ENCODE peak calls at places on chromosomes 2 and 18, in five cellular contexts. D is NCI-H2081 treated with DMSO at 0.1 percent for 48 hours, J is AG08396, S is GM12892, V is GM23338. F is an unnamed sample.

GRCh38 chr18:54338230-54338629 is 19.4 kb downstream of the STARD6 start:
- DNase-seq in S (no peak), J (no peak), V (no peak), D (no peak), F (no peak)

GRCh38 chr18:77065221-77065981 is 67.2 kb downstream of the MBP start:
- DNase-seq in D (no peak), V (no peak), J (peak), S (no peak), F (peak)

GRCh38 chr2:23594079-23594494 is 209.1 kb downstream of the KLHL29 start:
- DNase-seq in V (no peak), S (no peak), D (peak), J (no peak), F (no peak)

GRCh38 chr2:219125225-219125885 is 35.3 kb downstream of the NHEJ1 start:
- DNase-seq in J (peak), D (no peak), V (no peak), S (no peak), F (no peak)

GRCh38 chr2:62343636-62344349 is 147.9 kb downstream of the B3GNT2 start:
- DNase-seq in S (no peak), D (no peak), J (no peak), V (no peak), F (no peak)

GRCh38 chr2:172096661-172097547 is 5.8 kb downstream of the DLX2 start:
- DNase-seq in S (no peak), D (no peak), V (peak), J (peak), F (no peak)

GRCh38 chr2:48165066-48165753 is 258.9 kb upstream of the FBXO11 start:
- DNase-seq in S (no peak), V (no peak), J (no peak), D (no peak), F (no peak)

GRCh38 chr2:115162454-115163293 is 720.2 kb downstream of the DPP10 start:
- DNase-seq in D (no peak), V (peak), S (no peak), J (no peak), F (no peak)

GRCh38 chr2:227942021-227942420 is 70.6 kb downstream of the DAW1 start:
- DNase-seq in S (no peak), V (no peak), J (no peak), D (no peak), F (no peak)

GRCh38 chr2:239820836-239821693 is 204.1 kb downstream of the NDUFA10 start:
- DNase-seq in S (no peak), V (no peak), D (no peak), J (no peak), F (no peak)

GRCh38 chr2:113233593-113234550 is 44.8 kb downstream of the PAX8 start:
- DNase-seq in J (peak), V (no peak), D (no peak), S (no peak), F (no peak)

GRCh38 chr2:157748371-157749132 is 119.9 kb upstream of the ACVR1C start:
- DNase-seq in D (no peak), V (no peak), J (no peak), S (no peak), F (no peak)

GRCh38 chr2:230814616-230815015 is 50.1 kb upstream of the ITM2C start:
- DNase-seq in D (no peak), S (no peak), J (no peak), V (peak), F (no peak)

GRCh38 chr18:49529596-49529995 is 32.3 kb upstream of the LIPG start:
- DNase-seq in V (no peak), J (no peak), D (no peak), S (no peak), F (no peak)

GRCh38 chr2:234339016-234339415 is 157.9 kb downstream of the ARL4C start:
- DNase-seq in V (no peak), D (no peak), S (no peak), J (no peak), F (no peak)

GRCh38 chr2:191703079-191703725 is 25.3 kb downstream of the NABP1 start:
- DNase-seq in J (no peak), V (no peak), S (no peak), D (no peak), F (no peak)

GRCh38 chr18:46481048-46481846 is 175.8 kb downstream of the LOXHD1 start:
- DNase-seq in D (no peak), S (no peak), V (peak), J (peak), F (peak)

GRCh38 chr2:40606862-40607261 is 155.0 kb upstream of the SLC8A1 start:
- DNase-seq in D (no peak), S (no peak), V (no peak), J (peak), F (no peak)

GRCh38 chr2:96638144-96639121 is at the start of gene KANSL3:
- DNase-seq in J (peak), D (peak), S (peak), V (peak), F (peak)

GRCh38 chr2:171034315-171034714 is 105.3 kb downstream of the GORASP2 start:
- DNase-seq in D (no peak), J (no peak), V (no peak), S (no peak), F (no peak)

GRCh38 chr2:71990122-71990521 is 157.5 kb downstream of the CYP26B1 start:
- DNase-seq in S (no peak), V (no peak), J (no peak), D (no peak), F (no peak)

GRCh38 chr2:65402339-65402738 is 30.1 kb downstream of the SPRED2 start:
- DNase-seq in J (no peak), V (no peak), D (no peak), S (no peak), F (no peak)

GRCh38 chr18:66867653-66868052 is 263.8 kb upstream of the CDH19 start:
- DNase-seq in D (no peak), V (no peak), J (no peak), S (no peak), F (no peak)

GRCh38 chr18:3008546-3008945 is 4.4 kb downstream of the LPIN2 start:
- DNase-seq in J (peak), V (no peak), S (no peak), D (no peak), F (no peak)

GRCh38 chr2:30272761-30273573 is 41.6 kb downstream of the LBH start:
- DNase-seq in D (no peak), V (no peak), J (peak), S (no peak), F (no peak)

GRCh38 chr2:44201648-44202047 is 33.0 kb downstream of the PPM1B start:
- DNase-seq in D (no peak), S (no peak), V (no peak), J (no peak), F (no peak)

GRCh38 chr2:150042844-150043503 is 444.5 kb downstream of the RND3 start:
- DNase-seq in V (no peak), J (no peak), S (no peak), D (no peak), F (no peak)

GRCh38 chr18:22113144-22113813 is 56.1 kb upstream of the GATA6 start:
- DNase-seq in V (no peak), S (no peak), J (no peak), D (no peak), F (no peak)

GRCh38 chr18:40210696-40211095 is 1744.3 kb upstream of the PIK3C3 start:
- DNase-seq in J (no peak), S (no peak), V (no peak), D (no peak), F (no peak)

GRCh38 chr2:231512222-231512621 is 18.0 kb downstream of the NMUR1 start:
- DNase-seq in S (no peak), V (no peak), D (no peak), J (no peak), F (no peak)

F was measured in T-helper 1 cell.